ENCODE peak calls at places on chromosomes 1 and 21, in eight cellular contexts. Q is mesendoderm; N is nephron progenitor cell; T is Panc1; U is NCI-H69; M is activated CD8-positive, alpha-beta T cell treated with anti-CD3 and anti-CD28 coated beads for 36 hours; R is effector memory CD4-positive, alpha-beta T cell; Z is progenitor cell of endocrine pancreas. C is an unnamed sample.

GRCh38 chr1:94416901-94417701 is 1.1 kb upstream of the ABCD3 start:
- DNase-seq in U (peak; percentile 28), R (no peak), Q (peak; percentile 5), Z (no peak), N (no peak), T (no peak), M (no peak), C (no peak)

GRCh38 chr1:8671313-8671917 is 146.0 kb downstream of the RERE start:
- DNase-seq in U (peak; percentile 70), N (peak; percentile 16), T (peak; percentile 38), Z (no peak), M (peak; percentile 18), R (no peak), Q (peak; percentile 81), C (no peak)

GRCh38 chr1:42456754-42457089 is 379 bp downstream of the PPCS start:
- DNase-seq in U (peak; percentile 75), T (no peak), Z (no peak), M (peak; percentile 71), N (no peak), Q (peak; percentile 84), R (peak; percentile 51), C (no peak)

GRCh38 chr21:26188422-26188821 is 17.9 kb upstream of the APP start:
- DNase-seq in N (no peak), T (no peak), U (no peak), Z (no peak), R (no peak), M (no peak), Q (no peak), C (no peak)

GRCh38 chr21:35046223-35046690 is 2.8 kb downstream of the RUNX1 start:
- DNase-seq in T (no peak), Q (no peak), R (no peak), M (peak; percentile 57), U (no peak), Z (no peak), N (no peak), C (no peak)

GRCh38 chr1:226686440-226687436 is 52.3 kb downstream of the ITPKB start:
- DNase-seq in M (peak; percentile 64), R (no peak), Z (no peak), T (no peak), N (no peak), U (peak; percentile 78), Q (no peak), C (no peak)

GRCh38 chr1:40917995-40918711 is 56.0 kb upstream of the CITED4 start:
- DNase-seq in Q (no peak), N (no peak), M (no peak), R (no peak), U (no peak), Z (no peak), T (no peak), C (no peak)

GRCh38 chr1:118304722-118305344 is 119.8 kb upstream of the SPAG17 start:
- DNase-seq in U (peak; percentile 33), N (no peak), T (no peak), Z (no peak), R (no peak), Q (peak; percentile 51), M (no peak), C (no peak)

GRCh38 chr21:30426732-30427131 is 1.0 kb upstream of the KRTAP13-3 start:
- DNase-seq in N (no peak), U (no peak), Q (peak; percentile 88), R (no peak), T (no peak), M (no peak), Z (no peak), C (no peak)

GRCh38 chr1:119962296-119962968 is 66.1 kb upstream of the ADAM30 start:
- DNase-seq in R (no peak), T (no peak), N (no peak), Z (no peak), U (no peak), M (no peak), Q (no peak), C (no peak)

GRCh38 chr21:41397416-41397815 is 28.6 kb upstream of the MX1 start:
- DNase-seq in N (no peak), R (no peak), M (no peak), Q (no peak), Z (no peak), U (no peak), T (no peak), C (no peak)

GRCh38 chr1:170805957-170806662 is 129.2 kb upstream of the MROH9 start:
- DNase-seq in U (no peak), M (no peak), Q (no peak), N (no peak), T (no peak), R (no peak), Z (no peak), C (no peak)

GRCh38 chr1:234600418-234601216 is 9.4 kb downstream of the IRF2BP2 start:
- DNase-seq in R (no peak), U (peak; percentile 80), T (no peak), Z (no peak), M (peak; percentile 24), N (no peak), Q (no peak), C (peak; percentile 52)

GRCh38 chr1:243487649-243488227 is 231.9 kb downstream of the SDCCAG8 start:
- DNase-seq in Q (no peak), M (no peak), T (no peak), R (no peak), N (no peak), Z (no peak), U (peak; percentile 89), C (no peak)

GRCh38 chr1:7253118-7253480 is 467.8 kb downstream of the CAMTA1 start:
- DNase-seq in U (no peak), M (no peak), N (no peak), Q (no peak), Z (no peak), T (no peak), R (no peak), C (no peak)

GRCh38 chr1:35298464-35298863 is 30.0 kb downstream of the ZMYM4 start:
- DNase-seq in N (peak; percentile 30), R (no peak), Z (no peak), M (peak; percentile 28), T (peak; percentile 20), Q (peak; percentile 77), U (peak; percentile 24), C (no peak)

GRCh38 chr21:43767980-43768867 is 7.9 kb downstream of the CSTB start:
- DNase-seq in Q (peak; percentile 69), U (no peak), N (no peak), Z (no peak), T (no peak), M (no peak), R (no peak), C (peak; percentile 83)

GRCh38 chr1:59487335-59488031 is 190.6 kb downstream of the FGGY start:
- DNase-seq in Z (no peak), N (no peak), Q (no peak), T (no peak), R (no peak), U (no peak), M (no peak), C (no peak)

GRCh38 chr1:209268479-209268878 is 315.0 kb upstream of the CAMK1G start:
- DNase-seq in Z (no peak), R (no peak), Q (peak; percentile 82), N (no peak), U (no peak), T (no peak), M (no peak), C (no peak)

GRCh38 chr21:46118871-46119564 is 21.1 kb downstream of the COL6A2 start:
- DNase-seq in T (no peak), R (no peak), Z (peak; percentile 6), M (no peak), Q (no peak), N (peak; percentile 2), U (no peak), C (peak; percentile 19)

GRCh38 chr1:89465201-89465600 is 59.4 kb upstream of the LRRC8B start:
- DNase-seq in N (no peak), M (peak; percentile 66), T (no peak), R (no peak), Z (no peak), Q (no peak), U (no peak), C (no peak)

GRCh38 chr1:100009458-100009857 is 39.7 kb downstream of the SLC35A3 start:
- DNase-seq in Q (peak; percentile 55), M (no peak), Z (no peak), N (no peak), T (no peak), U (peak; percentile 36), R (no peak), C (no peak)

GRCh38 chr1:247487057-247487456 is 29.2 kb upstream of the OR2B11 start:
- DNase-seq in Z (no peak), N (peak; percentile 6), Q (peak; percentile 72), U (peak; percentile 4), R (peak; percentile 14), M (peak; percentile 37), T (peak; percentile 25), C (no peak)

GRCh38 chr1:153217212-153217611 is at the start of gene PRR9:
- DNase-seq in U (no peak), N (no peak), T (no peak), Z (no peak), R (no peak), M (no peak), Q (peak; percentile 57), C (no peak)

GRCh38 chr1:35564037-35564883 is 6.7 kb downstream of the NCDN start:
- DNase-seq in M (peak; percentile 93), N (peak; percentile 87), Q (peak; percentile 89), Z (peak; percentile 71), T (no peak), U (peak; percentile 74), R (peak; percentile 71), C (no peak)

GRCh38 chr1:175597206-175597605 is 146.2 kb downstream of the TNR start:
- DNase-seq in N (no peak), R (no peak), U (no peak), M (no peak), Z (no peak), T (no peak), Q (no peak), C (no peak)

GRCh38 chr1:94396356-94396755 is 21.8 kb upstream of the ABCD3 start:
- DNase-seq in T (no peak), Z (no peak), Q (peak; percentile 83), R (no peak), N (peak; percentile 9), U (peak; percentile 4), M (no peak), C (no peak)

GRCh38 chr1:240888039-240888786 is 276.3 kb upstream of the GREM2 start:
- DNase-seq in T (peak; percentile 36), U (peak; percentile 61), M (peak; percentile 42), R (no peak), Q (peak; percentile 76), Z (peak; percentile 62), N (peak; percentile 69), C (no peak)

GRCh38 chr1:5394111-5394510 is 598.1 kb downstream of the NPHP4 start:
- DNase-seq in Z (no peak), M (peak; percentile 12), R (no peak), N (no peak), Q (no peak), U (no peak), T (no peak), C (no peak)